ENCODE peak calls at places on chromosomes 7 and 10, in four cellular contexts. L is GM10248, K is fibroblast of the aortic adventitia, H is HCEC 1CT. N is an unnamed sample.

GRCh38 chr7:13603661-13604060 is 385.8 kb downstream of the ETV1 start:
- DNase-seq in K (no peak), H (no peak), L (no peak), N (no peak)

GRCh38 chr7:157278167-157278790 is 58.5 kb upstream of the DNAJB6 start:
- DNase-seq in H (no peak), K (no peak), L (peak), N (no peak)

GRCh38 chr10:50439187-50439586 is 184.6 kb downstream of the SGMS1 start:
- DNase-seq in K (no peak), L (no peak), H (no peak), N (no peak)

GRCh38 chr10:60238408-60239100 is 151.1 kb downstream of the ANK3 start:
- DNase-seq in K (peak), H (peak), L (peak), N (peak)

GRCh38 chr10:102674566-102674965 is 30.3 kb downstream of the TRIM8 start:
- DNase-seq in L (peak), K (no peak), H (no peak), N (no peak)

GRCh38 chr7:41326616-41327015 is 376.3 kb downstream of the INHBA start:
- DNase-seq in K (no peak), L (no peak), H (no peak), N (no peak)

GRCh38 chr10:110192552-110192951 is 14.9 kb upstream of the MXI1 start:
- DNase-seq in K (no peak), H (no peak), L (peak), N (no peak)

GRCh38 chr10:130416334-130416950 is 280.3 kb downstream of the GLRX3 start:
- DNase-seq in H (no peak), K (no peak), L (no peak), N (no peak)

GRCh38 chr7:2979276-2979675 is 64.4 kb downstream of the CARD11 start:
- DNase-seq in K (no peak), L (peak), H (no peak), N (no peak)

GRCh38 chr7:1164436-1164835 is 4.4 kb upstream of the ZFAND2A start:
- DNase-seq in L (no peak), H (no peak), K (no peak), N (no peak)

GRCh38 chr10:132827861-132828539 is 42.1 kb upstream of the NKX6-2 start:
- DNase-seq in K (no peak), L (no peak), H (no peak), N (no peak)

GRCh38 chr7:142939226-142939910 is at the start of gene LLCFC1:
- DNase-seq in L (peak), H (no peak), K (no peak), N (no peak)

GRCh38 chr7:30917216-30917893 is 5.7 kb downstream of the AQP1 start:
- DNase-seq in H (no peak), L (no peak), K (no peak), N (no peak)

GRCh38 chr7:42914009-42914725 is 2.3 kb upstream of the C7orf25 start:
- DNase-seq in L (no peak), K (peak), H (peak), N (no peak)

GRCh38 chr10:27285093-27285492 is 44.5 kb upstream of the ACBD5 start:
- DNase-seq in H (no peak), K (peak), L (no peak), N (no peak)

GRCh38 chr10:88926484-88927249 is 25.9 kb downstream of the ACTA2 start:
- DNase-seq in H (peak), K (peak), L (no peak), N (peak)

GRCh38 chr10:9510626-9511025 is 1456.1 kb downstream of the GATA3 start:
- DNase-seq in H (no peak), K (no peak), L (no peak), N (no peak)

GRCh38 chr10:47025253-47025539 is 114.0 kb downstream of the PTPN20 start:
- DNase-seq in L (no peak), H (no peak), K (no peak), N (no peak)

GRCh38 chr7:77351539-77352004 is 64.6 kb downstream of the GSAP start:
- DNase-seq in K (no peak), L (peak), H (no peak), N (no peak)

GRCh38 chr7:47241112-47242065 is 340.5 kb downstream of the TNS3 start:
- DNase-seq in L (no peak), K (no peak), H (no peak), N (no peak)

GRCh38 chr7:7772385-7772784 is 54.0 kb upstream of the RPA3 start:
- DNase-seq in L (no peak), K (no peak), H (peak), N (no peak)

GRCh38 chr10:7251696-7252465 is 159.0 kb downstream of the SFMBT2 start:
- DNase-seq in K (no peak), L (no peak), H (no peak), N (no peak)

GRCh38 chr10:3595736-3596135 is 189.3 kb downstream of the KLF6 start:
- DNase-seq in H (no peak), K (no peak), L (no peak), N (no peak)

GRCh38 chr7:56287429-56288138 is 171.4 kb upstream of the NUPR2 start:
- DNase-seq in L (no peak), K (no peak), H (no peak), N (no peak)

GRCh38 chr10:110460111-110460809 is 37.4 kb upstream of the DUSP5 start:
- DNase-seq in H (no peak), L (peak), K (no peak), N (peak)

GRCh38 chr7:25495342-25495855 is 267.1 kb upstream of the NPVF start:
- DNase-seq in L (no peak), H (no peak), K (no peak), N (no peak)

GRCh38 chr10:63671317-63671937 is 150.2 kb downstream of the REEP3 start:
- DNase-seq in H (peak), K (peak), L (no peak), N (peak)

GRCh38 chr10:118046491-118047362 is at the start of gene RAB11FIP2:
- DNase-seq in K (peak), L (peak), H (peak), N (peak)

GRCh38 chr7:34190299-34190698 is 285.0 kb downstream of the BMPER start:
- DNase-seq in K (peak), L (no peak), H (no peak), N (no peak)

GRCh38 chr7:47039899-47040298 is 542.0 kb downstream of the TNS3 start:
- DNase-seq in K (peak), H (no peak), L (no peak), N (peak)

GRCh38 chr7:66554326-66554725 is 74.4 kb upstream of the KCTD7 start:
- DNase-seq in L (no peak), H (no peak), K (no peak), N (peak)